ENCODE peak calls at places on chromosomes 16 and 17, in seven cellular contexts. Y, N, O, Z, E, C and S are unnamed samples.
A peak's percentile ranks its signal among the peaks of the same experiment; 100 is the strongest.

GRCh38 chr16:71230122-71230845 is at the start of gene HYDIN:
- DNase-seq in Y (peak; percentile 25), N (peak; percentile 78), O (peak; percentile 57), Z (no peak), E (no peak), C (no peak), S (peak; percentile 35)

GRCh38 chr16:27231692-27232060 is 28.4 kb downstream of the KDM8 start:
- DNase-seq in Y (no peak), N (no peak), O (no peak), Z (no peak), E (no peak), C (no peak), S (no peak)

GRCh38 chr17:10471853-10472252 is 2.5 kb upstream of the MYH4 start:
- DNase-seq in Y (no peak), N (no peak), O (no peak), Z (no peak), E (no peak), C (no peak), S (no peak)

GRCh38 chr17:47925677-47925987 is 15.7 kb upstream of the PNPO start:
- DNase-seq in Y (no peak), N (no peak), O (no peak), Z (no peak), E (no peak), C (no peak), S (no peak)

GRCh38 chr17:80008848-80009247 is 26.8 kb downstream of the TBC1D16 start:
- DNase-seq in Y (no peak), N (no peak), O (no peak), Z (no peak), E (no peak), C (no peak), S (no peak)

GRCh38 chr16:85286066-85286712 is 173.9 kb upstream of the CIBAR2 start:
- DNase-seq in Y (peak; percentile 83), N (no peak), O (peak; percentile 73), Z (no peak), E (no peak), C (no peak), S (no peak)

GRCh38 chr17:28484296-28484695 is 10.9 kb downstream of the SLC13A2 start:
- DNase-seq in Y (no peak), N (no peak), O (no peak), Z (no peak), E (no peak), C (peak; percentile 86), S (no peak)

GRCh38 chr17:63927464-63928171 is 4.5 kb downstream of the CD79B start:
- DNase-seq in Y (no peak), N (no peak), O (no peak), Z (no peak), E (no peak), C (no peak), S (no peak)

GRCh38 chr16:9126609-9127008 is 35.2 kb downstream of the HAPSTR1 start:
- DNase-seq in Y (no peak), N (no peak), O (no peak), Z (no peak), E (no peak), C (no peak), S (no peak)

GRCh38 chr17:46850688-46851028 is 725 bp upstream of the WNT9B start:
- DNase-seq in Y (no peak), N (no peak), O (no peak), Z (no peak), E (no peak), C (no peak), S (no peak)

GRCh38 chr16:22638393-22639206 is 127.9 kb downstream of the NPIPB5 start:
- DNase-seq in Y (no peak), N (no peak), O (no peak), Z (no peak), E (no peak), C (peak; percentile 27), S (no peak)

GRCh38 chr17:64306850-64307463 is 43.9 kb upstream of the TEX2 start:
- DNase-seq in Y (no peak), N (no peak), O (peak; percentile 85), Z (peak; percentile 92), E (peak; percentile 45), C (peak; percentile 72), S (no peak)

GRCh38 chr16:56910654-56911539 is 21.0 kb upstream of the HERPUD1 start:
- DNase-seq in Y (no peak), N (no peak), O (peak; percentile 73), Z (peak; percentile 92), E (peak; percentile 38), C (peak; percentile 96), S (no peak)

GRCh38 chr16:50068550-50068949 is 2.8 kb downstream of the HEATR3 start:
- DNase-seq in Y (no peak), N (no peak), O (peak; percentile 30), Z (no peak), E (no peak), C (no peak), S (no peak)

GRCh38 chr17:80943346-80944145 is 48.1 kb upstream of the CHMP6 start:
- DNase-seq in Y (no peak), N (no peak), O (no peak), Z (no peak), E (no peak), C (no peak), S (no peak)

GRCh38 chr16:19356024-19356952 is 61.4 kb upstream of the TMC5 start:
- DNase-seq in Y (no peak), N (no peak), O (no peak), Z (no peak), E (no peak), C (no peak), S (no peak)

GRCh38 chr17:44655983-44656700 is at the start of gene MEIOC:
- DNase-seq in Y (no peak), N (no peak), O (peak; percentile 35), Z (no peak), E (peak; percentile 36), C (no peak), S (no peak)

GRCh38 chr16:67945392-67945933 is 1.5 kb upstream of the LCAT start:
- DNase-seq in Y (no peak), N (no peak), O (no peak), Z (no peak), E (no peak), C (no peak), S (no peak)

GRCh38 chr16:54460254-54460860 is 173.8 kb upstream of the IRX3 start:
- DNase-seq in Y (no peak), N (no peak), O (peak; percentile 55), Z (no peak), E (no peak), C (no peak), S (no peak)

GRCh38 chr17:42472709-42473521 is 14.2 kb downstream of the ATP6V0A1 start:
- DNase-seq in Y (no peak), N (no peak), O (peak; percentile 79), Z (no peak), E (no peak), C (peak; percentile 32), S (no peak)

GRCh38 chr16:85423631-85424030 is 189.5 kb upstream of the GSE1 start:
- DNase-seq in Y (no peak), N (no peak), O (no peak), Z (no peak), E (no peak), C (no peak), S (no peak)

GRCh38 chr17:54948380-54948779 is 20.1 kb downstream of the COX11 start:
- DNase-seq in Y (no peak), N (no peak), O (no peak), Z (peak; percentile 80), E (no peak), C (peak; percentile 32), S (no peak)

GRCh38 chr17:21287703-21288449 is 3.4 kb downstream of the MAP2K3 start:
- DNase-seq in Y (peak; percentile 66), N (no peak), O (peak; percentile 96), Z (peak; percentile 75), E (peak; percentile 96), C (peak; percentile 94), S (peak; percentile 87)

GRCh38 chr16:49776085-49776501 is 79.8 kb downstream of the ZNF423 start:
- DNase-seq in Y (peak; percentile 15), N (no peak), O (no peak), Z (no peak), E (no peak), C (no peak), S (no peak)

GRCh38 chr16:86261379-86261778 is 248.9 kb upstream of the FOXF1 start:
- DNase-seq in Y (no peak), N (no peak), O (no peak), Z (no peak), E (no peak), C (peak; percentile 44), S (no peak)

GRCh38 chr17:42291136-42291535 is 2.8 kb downstream of the STAT5A start:
- DNase-seq in Y (no peak), N (no peak), O (no peak), Z (no peak), E (no peak), C (no peak), S (no peak)

GRCh38 chr17:82963104-82963950 is 116.1 kb upstream of the METRNL start:
- DNase-seq in Y (no peak), N (no peak), O (peak; percentile 91), Z (peak; percentile 83), E (no peak), C (peak; percentile 51), S (no peak)

GRCh38 chr16:12321363-12321762 is 344.8 kb downstream of the SNX29 start:
- DNase-seq in Y (no peak), N (no peak), O (no peak), Z (no peak), E (no peak), C (no peak), S (peak; percentile 73)